ENCODE peak calls at places on chromosomes 2 and 18, in seven cellular contexts. X is tibial artery; S is transverse colon; P is hepatocyte; B is CD8-positive, alpha-beta T cell; E is heart left ventricle; O is aorta. G is an unnamed sample. For H3K4me1, the result is how much of the 10 kb centered on the place peaks cover.

GRCh38 chr2:168156661-168157060 is 90.7 kb downstream of the STK39 start:
- DNase-seq in E (peak), O (no peak), X (no peak), S (peak), B (no peak), P (peak), G (no peak)

GRCh38 chr2:101328474-101329007 is 20.0 kb upstream of the RNF149 start:
- DNase-seq in S (peak), B (no peak), O (no peak), E (no peak), X (no peak), P (no peak), G (peak)

GRCh38 chr18:46019956-46020355 is 52.1 kb downstream of the PSTPIP2 start:
- DNase-seq in B (no peak), E (no peak), X (no peak), S (no peak), P (no peak), O (no peak), G (no peak)

GRCh38 chr2:129748653-129749052 is 230.8 kb upstream of the RAB6C start:
- DNase-seq in X (no peak), O (no peak), B (no peak), E (no peak), S (no peak), P (peak), G (no peak)

GRCh38 chr2:160492401-160493226 is 993 bp downstream of the RBMS1 start:
- DNase-seq in E (peak), X (peak), P (peak), B (peak), O (peak), S (peak), G (peak)

GRCh38 chr2:42969231-42970150 is 177.1 kb upstream of the HAAO start:
- DNase-seq in X (peak), P (no peak), E (peak), B (no peak), S (no peak), O (peak), G (no peak)

GRCh38 chr2:152223997-152224396 is 48.4 kb upstream of the STAM2 start:
- DNase-seq in B (no peak), P (peak), X (no peak), S (no peak), E (no peak), O (no peak), G (no peak)

GRCh38 chr2:31088516-31089195 is 49.6 kb downstream of the GALNT14 start:
- DNase-seq in B (no peak), E (no peak), O (no peak), P (no peak), X (no peak), S (no peak), G (no peak)

GRCh38 chr2:6309415-6310185 is 556.1 kb downstream of the CMPK2 start:
- DNase-seq in B (no peak), O (no peak), E (no peak), X (no peak), S (no peak), P (no peak), G (no peak)

GRCh38 chr2:133407341-133407740 is 160.9 kb downstream of the NCKAP5 start:
- DNase-seq in S (no peak), X (no peak), O (no peak), B (no peak), E (no peak), P (no peak), G (no peak)

GRCh38 chr2:226396541-226396940 is 403.1 kb downstream of the IRS1 start:
- DNase-seq in B (no peak), X (no peak), S (no peak), O (no peak), P (no peak), E (no peak), G (no peak)

GRCh38 chr18:48991299-48992055 is 40.7 kb upstream of the SMAD7 start:
- DNase-seq in E (no peak), O (no peak), X (no peak), S (no peak), B (no peak), P (no peak), G (no peak)

GRCh38 chr2:237701033-237701858 is 73.9 kb downstream of the LRRFIP1 start:
- DNase-seq in B (no peak), X (no peak), S (no peak), O (no peak), P (no peak), E (no peak), G (no peak)

GRCh38 chr2:67137699-67138098 is 259.4 kb upstream of the ETAA1 start:
- DNase-seq in B (no peak), P (no peak), S (no peak), X (no peak), O (no peak), E (no peak), G (no peak)

DNA sequence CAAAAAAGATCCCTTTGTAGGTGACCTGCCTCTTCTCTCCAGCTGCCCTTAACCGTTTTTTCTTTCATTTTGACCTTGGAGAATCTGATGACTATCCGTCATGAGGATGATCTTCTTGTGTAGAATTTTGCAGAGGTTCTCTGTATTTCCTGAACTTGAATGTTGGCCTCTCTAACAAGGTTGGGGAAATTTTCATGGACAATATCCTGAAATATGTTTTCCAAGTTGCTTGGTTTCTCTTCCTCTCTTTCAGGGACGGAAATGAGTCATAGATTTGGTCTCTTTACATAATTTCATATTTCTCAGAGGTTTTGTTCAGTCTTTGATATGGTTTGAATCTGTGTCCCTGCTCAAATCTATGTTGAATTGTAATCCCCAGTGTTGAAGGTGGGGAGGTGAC is 34.0 kb downstream of the ZC3H8 start:
- DNase-seq in E (no peak), O (no peak), X (no peak), P (no peak), B (no peak), S (no peak), G (no peak)
- H3K4me1 ChIP-seq in E (under half), O (under half), X (under half), P (under half), B (under half), S (under half), G (under half)

GRCh38 chr2:19176172-19176852 is 182.1 kb downstream of the OSR1 start:
- DNase-seq in S (no peak), B (no peak), E (no peak), P (no peak), O (no peak), X (no peak), G (no peak)

GRCh38 chr2:19176977-19177376 is 181.4 kb downstream of the OSR1 start:
- DNase-seq in X (no peak), B (no peak), O (no peak), E (no peak), S (no peak), P (no peak), G (no peak)

DNA sequence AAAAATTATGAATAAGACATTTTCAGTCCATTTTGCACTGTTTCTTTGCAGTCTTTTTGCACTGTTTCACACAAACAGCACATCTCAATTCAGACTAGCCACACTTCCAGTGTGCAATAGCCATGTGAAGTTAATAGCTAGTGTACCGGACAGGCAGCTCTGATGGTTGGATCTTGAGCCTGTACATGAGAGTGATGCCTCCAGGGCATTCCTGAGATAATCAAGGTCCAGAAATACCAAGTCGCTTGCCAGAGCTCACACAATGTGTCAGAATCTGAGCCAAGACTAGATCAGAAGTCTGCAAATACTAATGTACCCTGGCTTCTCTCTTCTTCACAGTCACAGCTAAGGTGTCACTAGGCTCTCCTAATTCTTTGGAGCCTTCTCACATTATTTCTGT is 180.2 kb downstream of the OSR1 start:
- DNase-seq in X (no peak), E (no peak), O (no peak), P (no peak), B (no peak), S (no peak), G (no peak)
- H3K4me1 ChIP-seq in X (under half), E (under half), O (under half), P (under half), B (under half), S (under half), G (under half)

GRCh38 chr18:59861963-59862819 is 37.6 kb upstream of the PMAIP1 start:
- DNase-seq in S (no peak), B (no peak), O (no peak), X (no peak), P (no peak), E (no peak), G (no peak)

GRCh38 chr18:59867337-59868104 is 32.3 kb upstream of the PMAIP1 start:
- DNase-seq in S (no peak), P (no peak), X (no peak), B (no peak), O (no peak), E (no peak), G (no peak)

GRCh38 chr18:59866551-59866950 is 33.2 kb upstream of the PMAIP1 start:
- DNase-seq in P (no peak), X (no peak), O (no peak), S (no peak), E (no peak), B (no peak), G (no peak)

GRCh38 chr18:59865241-59865986 is 34.4 kb upstream of the PMAIP1 start:
- DNase-seq in X (no peak), E (no peak), P (no peak), B (no peak), O (no peak), S (no peak), G (no peak)

DNA sequence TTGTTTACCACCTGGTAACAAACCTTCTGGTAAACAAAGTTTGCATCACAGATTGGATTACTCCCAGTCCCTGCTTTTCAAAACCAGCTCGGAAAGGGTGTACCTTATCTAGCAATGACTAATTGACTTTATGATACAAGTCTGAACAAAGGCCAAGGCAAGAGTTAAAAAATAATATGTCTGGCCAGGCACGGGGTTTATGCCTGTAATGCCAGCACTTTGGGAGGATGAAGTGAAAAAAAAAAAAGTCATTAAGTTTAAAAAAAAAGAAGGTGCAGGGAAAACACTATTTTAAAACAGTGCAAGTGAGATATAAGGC is 35.4 kb upstream of the PMAIP1 start:
- DNase-seq in X (no peak), S (no peak), O (no peak), P (no peak), E (no peak), B (no peak), G (no peak)
- H3K4me1 ChIP-seq in X (under half), S (under half), O (under half), P (under half), E (under half), B (under half), G (under half)

DNA sequence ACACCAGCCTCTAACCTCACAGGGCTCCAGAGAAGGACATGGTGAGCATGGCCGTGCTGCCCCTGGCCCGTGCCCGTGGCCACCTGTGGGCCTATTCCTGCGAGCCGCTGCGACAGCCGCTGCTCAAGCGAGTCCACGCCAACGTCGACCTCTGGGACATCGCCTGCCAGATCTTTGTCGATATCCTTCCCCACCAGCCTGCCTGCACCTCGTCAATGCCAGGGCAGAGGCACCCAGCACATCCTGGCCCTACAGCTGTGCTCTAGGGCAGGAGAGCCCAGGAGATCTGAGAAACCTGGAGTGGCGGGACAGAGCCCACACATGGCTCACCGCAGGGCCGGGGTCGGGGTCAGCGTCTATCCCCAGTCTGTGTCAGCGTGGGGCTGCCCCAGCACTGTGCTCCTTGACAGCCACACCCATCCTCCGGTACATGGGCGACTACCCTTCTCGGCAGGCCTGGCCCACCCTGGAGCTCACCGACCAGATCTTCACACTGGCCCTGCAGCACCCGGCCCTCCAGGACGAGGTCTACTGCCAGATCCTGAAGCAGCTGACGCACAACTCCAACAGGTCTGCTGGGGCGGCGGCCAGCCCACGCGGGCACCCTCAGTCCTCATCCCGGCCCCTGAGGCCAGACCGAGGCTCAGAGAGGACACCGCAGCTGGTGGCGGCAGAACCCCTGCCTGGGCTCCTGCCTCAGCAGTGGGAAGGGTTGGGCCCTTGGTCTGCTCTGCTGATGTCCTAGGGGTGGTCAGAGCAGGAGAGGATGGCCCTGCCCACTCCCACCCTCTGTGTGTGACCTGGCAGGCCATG is 14.6 kb upstream of the GPR17 start:
- DNase-seq in E (peak), O (no peak), X (no peak), P (no peak), S (no peak), B (no peak), G (no peak)
- H3K4me1 ChIP-seq in E (under half), O (under half), X (under half), P (under half), S (under half), B (under half), G (under half)

GRCh38 chr2:109239720-109240119 is 110.7 kb downstream of the SH3RF3 start:
- DNase-seq in X (no peak), B (no peak), S (no peak), O (no peak), P (peak), E (no peak), G (no peak)
- H3K4me1 ChIP-seq in X (under half), B (under half), S (under half), O (under half), P (under half), E (under half), G (under half)

DNA sequence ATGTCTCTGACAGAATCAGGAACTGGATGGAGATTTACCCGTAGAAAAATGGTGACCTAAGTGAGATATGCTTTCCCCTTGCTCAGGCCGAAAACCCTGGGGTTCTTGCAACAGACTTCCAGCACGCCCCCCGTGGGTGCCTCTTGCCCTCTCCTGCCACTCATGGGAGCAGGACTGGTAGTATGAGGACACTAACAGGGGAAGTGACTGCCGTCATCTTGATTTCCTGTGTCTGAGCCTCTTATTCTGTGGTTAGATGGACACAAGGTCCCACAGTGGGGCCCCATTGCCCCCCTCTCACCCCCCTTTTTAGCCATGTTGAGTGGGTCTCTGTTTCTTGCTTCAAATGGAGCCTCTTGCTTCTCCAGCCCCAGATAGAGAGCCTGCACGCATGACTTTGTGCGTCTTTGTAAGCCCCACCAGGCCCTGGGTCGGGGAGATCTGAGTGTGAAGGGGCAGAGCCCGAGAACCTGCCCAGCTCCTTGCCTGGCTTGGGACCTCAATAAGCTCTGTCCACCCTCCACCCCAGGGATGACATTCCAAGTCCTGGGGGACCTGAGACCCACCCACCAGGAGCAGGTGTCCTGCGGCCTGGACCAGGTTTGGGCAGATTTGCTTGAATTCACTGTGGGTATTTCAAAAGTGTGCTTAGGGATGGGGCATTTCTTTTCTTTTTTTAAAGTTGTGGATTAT is 12.6 kb downstream of the GNLY start:
- DNase-seq in E (no peak), O (no peak), S (peak), X (peak), P (no peak), B (no peak), G (no peak)
- H3K4me1 ChIP-seq in E (under half), O (under half), S (under half), X (under half), P (under half), B (under half), G (under half)

DNA sequence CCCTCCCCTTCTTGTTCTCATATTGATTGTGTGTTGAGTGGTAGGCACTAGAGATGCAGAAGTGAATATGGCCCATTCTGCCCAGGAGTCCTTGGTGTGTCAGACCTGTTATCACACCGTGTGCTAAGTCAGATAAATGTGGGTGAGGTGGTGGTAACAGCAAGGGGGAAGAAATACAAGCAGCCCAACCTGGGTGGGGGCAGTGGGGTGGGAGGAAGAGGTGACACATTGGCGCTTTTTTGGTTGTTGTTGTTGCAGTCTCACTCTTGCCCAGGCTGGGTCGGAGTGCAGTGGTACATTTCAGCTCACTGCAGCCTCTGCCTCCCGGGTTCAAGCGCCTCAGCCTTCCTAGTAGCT is 12.8 kb downstream of the B3GNT2 start:
- DNase-seq in E (no peak), X (peak), B (no peak), P (no peak), O (no peak), S (no peak), G (no peak)
- H3K4me1 ChIP-seq in E (under half), X (under half), B (half or more), P (under half), O (under half), S (under half), G (under half)

GRCh38 chr2:27421660-27422250 is 6.7 kb upstream of the NRBP1 start:
- DNase-seq in P (no peak), O (no peak), B (no peak), X (no peak), S (no peak), E (no peak), G (no peak)

GRCh38 chr2:27428213-27428977 is at the start of gene NRBP1:
- DNase-seq in X (peak), E (peak), P (peak), S (peak), O (peak), B (peak), G (peak)

GRCh38 chr2:27420996-27421395 is 7.4 kb upstream of the NRBP1 start:
- DNase-seq in X (no peak), S (no peak), P (no peak), B (no peak), O (no peak), E (no peak), G (no peak)

GRCh38 chr2:27427863-27428212 is 593 bp upstream of the NRBP1 start:
- DNase-seq in E (no peak), O (no peak), B (no peak), P (no peak), S (no peak), X (no peak), G (no peak)

GRCh38 chr2:27422958-27423357 is 5.5 kb upstream of the NRBP1 start:
- DNase-seq in S (no peak), O (no peak), B (no peak), X (no peak), E (no peak), P (no peak), G (no peak)
- H3K4me1 ChIP-seq in S (under half), O (under half), B (under half), X (under half), E (under half), P (under half), G (under half)

G was measured in effector memory CD4-positive, alpha-beta T cell.